ENCODE peak calls at places on chromosomes 16 and 17, in nine cellular contexts. V is spleen, D is adrenal gland, U is A549, K is suprapubic skin, R is IMR-90, S is ovary, W is body of pancreas, Y is heart left ventricle. M is an unnamed sample.

GRCh38 chr17:43767053-43767712 is 8.6 kb upstream of the SOST start:
- DNase-seq in V (no peak), D (no peak), U (no peak), K (peak), R (no peak), S (no peak), W (no peak), Y (no peak), M (no peak)

GRCh38 chr17:9107527-9107926 is 86.2 kb downstream of the NTN1 start:
- DNase-seq in V (no peak), D (no peak), U (no peak), K (no peak), R (no peak), S (no peak), W (no peak), Y (no peak), M (no peak)

GRCh38 chr17:17768415-17769088 is 68.2 kb downstream of the SREBF1 start:
- DNase-seq in V (no peak), D (no peak), U (no peak), K (no peak), R (no peak), S (no peak), W (no peak), Y (no peak), M (no peak)

GRCh38 chr16:1674751-1675664 is 3.1 kb upstream of the JPT2 start:
- DNase-seq in V (peak), D (no peak), U (no peak), K (no peak), R (peak), S (no peak), W (no peak), Y (no peak), M (no peak)

GRCh38 chr17:73349138-73349537 is 37.3 kb upstream of the CDC42EP4 start:
- DNase-seq in V (no peak), D (no peak), U (no peak), K (peak), R (no peak), S (no peak), W (no peak), Y (no peak), M (no peak)

GRCh38 chr16:11236441-11236840 is 19.6 kb downstream of the SOCS1 start:
- DNase-seq in V (no peak), D (no peak), U (no peak), K (no peak), R (no peak), S (no peak), W (no peak), Y (no peak), M (no peak)

GRCh38 chr16:17377360-17378324 is 93.1 kb downstream of the XYLT1 start:
- DNase-seq in V (no peak), D (no peak), U (no peak), K (no peak), R (no peak), S (no peak), W (no peak), Y (no peak), M (peak)

GRCh38 chr17:5943232-5943631 is 126.9 kb upstream of the WSCD1 start:
- DNase-seq in V (no peak), D (no peak), U (no peak), K (no peak), R (no peak), S (no peak), W (no peak), Y (no peak), M (no peak)

GRCh38 chr17:57445772-57446472 is 189.6 kb downstream of the MSI2 start:
- DNase-seq in V (no peak), D (no peak), U (no peak), K (no peak), R (no peak), S (no peak), W (no peak), Y (no peak), M (no peak)

GRCh38 chr16:66619534-66620418 is 15.3 kb downstream of the CMTM3 start:
- DNase-seq in V (peak), D (no peak), U (no peak), K (no peak), R (peak), S (no peak), W (no peak), Y (no peak), M (no peak)

GRCh38 chr16:67562526-67562917 is at the start of gene CTCF:
- DNase-seq in V (peak), D (peak), U (peak), K (no peak), R (peak), S (peak), W (peak), Y (peak), M (peak)

GRCh38 chr16:11916524-11917285 is 949 bp upstream of the GSPT1 start:
- DNase-seq in V (no peak), D (peak), U (peak), K (no peak), R (peak), S (no peak), W (peak), Y (no peak), M (no peak)

GRCh38 chr17:50087246-50087911 is 7.8 kb upstream of the PDK2 start:
- DNase-seq in V (peak), D (peak), U (peak), K (peak), R (peak), S (peak), W (peak), Y (peak), M (peak)

DNA sequence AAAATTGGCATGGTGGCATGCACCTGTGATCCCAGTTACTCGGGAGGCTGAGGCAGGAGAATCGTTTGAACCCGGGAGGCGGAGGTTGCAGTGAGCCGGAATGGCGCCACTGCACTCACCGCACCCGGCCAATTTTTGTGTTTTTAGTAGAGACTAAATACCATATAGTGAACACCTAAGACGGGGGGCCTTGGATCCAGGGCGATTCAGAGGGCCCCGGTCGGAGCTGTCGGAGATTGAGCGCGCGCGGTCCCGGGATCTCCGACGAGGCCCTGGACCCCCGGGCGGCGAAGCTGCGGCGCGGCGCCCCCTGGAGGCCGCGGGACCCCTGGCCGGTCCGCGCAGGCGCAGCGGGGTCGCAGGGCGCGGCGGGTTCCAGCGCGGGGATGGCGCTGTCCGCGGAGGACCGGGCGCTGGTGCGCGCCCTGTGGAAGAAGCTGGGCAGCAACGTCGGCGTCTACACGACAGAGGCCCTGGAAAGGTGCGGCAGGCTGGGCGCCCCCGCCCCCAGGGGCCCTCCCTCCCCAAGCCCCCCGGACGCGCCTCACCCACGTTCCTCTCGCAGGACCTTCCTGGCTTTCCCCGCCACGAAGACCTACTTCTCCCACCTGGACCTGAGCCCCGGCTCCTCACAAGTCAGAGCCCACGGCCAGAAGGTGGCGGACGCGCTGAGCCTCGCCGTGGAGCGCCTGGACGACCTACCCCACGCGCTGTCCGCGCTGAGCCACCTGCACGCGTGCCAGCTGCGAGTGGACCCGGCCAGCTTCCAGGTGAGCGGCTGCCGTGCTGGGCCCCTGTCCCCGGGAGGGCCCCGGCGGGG is at the start of gene HBQ1:
- DNase-seq in V (no peak), D (peak), U (peak), K (no peak), R (no peak), S (peak), W (no peak), Y (no peak), M (no peak)
- TF ChIP-seq CTCF in V (peak), D (no peak), U (peak), K (peak), R (peak), S (no peak), W (no peak), Y (peak), M (peak)

DNA sequence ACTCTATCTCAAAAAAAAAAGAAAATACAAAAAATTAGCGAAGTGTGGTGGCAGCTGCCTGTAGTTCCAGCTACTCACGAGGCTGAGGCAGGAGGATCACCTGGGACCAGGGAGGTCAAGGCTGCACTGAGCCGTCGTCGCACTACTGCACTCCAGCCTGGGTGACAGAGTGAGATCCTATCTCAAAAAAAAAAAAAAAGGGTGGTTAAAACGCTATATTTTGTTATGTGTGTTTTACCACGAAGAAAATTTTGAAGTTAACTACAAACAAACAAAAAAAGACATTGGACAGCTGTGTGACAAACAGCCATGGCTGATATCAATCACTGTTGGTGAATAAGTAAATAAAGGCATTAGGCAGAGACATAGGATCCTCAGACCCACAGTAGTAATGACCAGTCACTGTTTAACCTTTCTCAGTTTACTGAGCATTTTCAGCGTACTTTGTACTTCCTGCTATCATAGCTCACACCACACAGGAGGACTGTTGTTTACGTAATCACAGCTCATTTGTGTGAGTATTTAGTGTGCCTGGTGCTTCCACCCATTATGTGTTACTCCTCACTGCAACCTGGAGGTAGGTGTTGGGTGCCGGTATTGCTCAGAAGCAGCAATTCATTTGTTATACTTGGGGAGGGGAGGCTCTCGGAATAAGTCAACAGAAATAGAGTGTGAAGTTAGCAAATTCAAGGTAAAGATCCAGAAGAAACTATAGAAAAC is 55.4 kb downstream of the COPRS start:
- DNase-seq in V (no peak), D (no peak), U (peak), K (no peak), R (peak), S (no peak), W (no peak), Y (no peak), M (no peak)
- TF ChIP-seq POLR2A in V (no peak), D (no peak), U (no peak), K (no peak), R (no peak), S (no peak), W (no peak), Y (no peak), M (no peak)

GRCh38 chr16:15973997-15974396 is 24.6 kb downstream of the ABCC1 start:
- DNase-seq in V (no peak), D (no peak), U (no peak), K (no peak), R (no peak), S (no peak), W (no peak), Y (no peak), M (no peak)

GRCh38 chr16:15971435-15971805 is 22.0 kb downstream of the ABCC1 start:
- DNase-seq in V (no peak), D (no peak), U (no peak), K (no peak), R (no peak), S (no peak), W (no peak), Y (no peak), M (no peak)

GRCh38 chr16:15973460-15973859 is 24.0 kb downstream of the ABCC1 start:
- DNase-seq in V (no peak), D (peak), U (no peak), K (no peak), R (peak), S (no peak), W (no peak), Y (no peak), M (no peak)

GRCh38 chr16:15970743-15971434 is 21.5 kb downstream of the ABCC1 start:
- DNase-seq in V (no peak), D (no peak), U (no peak), K (no peak), R (no peak), S (no peak), W (no peak), Y (no peak), M (no peak)

GRCh38 chr16:15972046-15972868 is 22.8 kb downstream of the ABCC1 start:
- DNase-seq in V (no peak), D (no peak), U (peak), K (no peak), R (peak), S (no peak), W (no peak), Y (no peak), M (no peak)
- H3K27ac ChIP-seq in V (no peak), D (no peak), U (no peak), K (no peak), R (peak), S (no peak), W (no peak), Y (no peak), M (no peak)

DNA sequence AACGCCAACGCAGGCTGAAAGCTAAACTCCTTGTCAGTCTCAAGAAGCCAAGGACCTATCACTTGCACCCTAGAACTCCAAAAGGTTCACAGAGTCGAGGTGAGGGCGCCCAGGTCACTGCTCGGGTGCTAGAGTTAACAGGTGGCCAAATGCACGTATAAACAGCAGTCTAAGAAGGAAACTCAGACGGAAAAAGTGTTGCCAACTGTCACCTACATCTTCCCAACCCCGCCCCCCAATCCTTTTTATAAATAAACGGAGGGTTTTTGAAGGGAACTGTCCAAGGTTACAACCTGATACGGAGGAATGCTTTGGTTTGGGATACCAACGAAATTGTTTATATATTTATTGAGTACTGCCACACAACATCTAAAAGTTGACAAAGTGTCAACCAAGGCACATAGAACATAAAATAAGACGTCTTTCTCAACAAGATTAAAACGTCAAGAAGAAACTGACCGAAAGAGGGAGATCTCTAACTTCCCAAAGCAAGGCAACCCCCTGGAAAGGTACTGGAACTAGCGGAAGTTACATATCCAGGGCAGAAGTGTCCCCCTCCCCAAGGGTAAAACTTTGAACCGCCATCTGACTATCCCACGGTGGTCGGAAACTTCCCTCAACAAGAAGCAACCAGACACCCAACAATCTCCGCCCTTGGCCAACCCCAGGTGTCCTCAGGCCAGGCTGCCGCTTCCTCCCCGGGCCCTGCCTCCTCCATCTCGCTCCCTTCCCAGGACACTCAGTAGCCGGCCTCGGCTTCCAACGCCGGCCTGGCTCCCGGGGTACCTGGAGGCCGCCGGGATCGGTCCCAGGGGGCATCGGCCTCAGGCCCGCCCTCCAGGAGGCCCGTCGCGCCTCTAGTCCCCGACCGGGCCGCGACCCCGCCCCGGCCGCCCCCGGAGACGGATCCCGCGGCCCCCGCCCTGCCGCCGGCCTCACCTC is 982 bp downstream of the SPAG9 start:
- DNase-seq in V (peak), D (peak), U (peak), K (peak), R (peak), S (peak), W (peak), Y (peak), M (peak)
- TF ChIP-seq CTCF in V (peak), D (peak), U (peak), K (no peak), R (peak), S (no peak), W (no peak), Y (peak), M (peak)

GRCh38 chr17:3877220-3877619 is 15.6 kb downstream of the CAMKK1 start:
- DNase-seq in V (no peak), D (no peak), U (no peak), K (no peak), R (no peak), S (no peak), W (no peak), Y (no peak), M (no peak)
- TF ChIP-seq POLR2A in V (no peak), D (no peak), U (no peak), K (no peak), R (no peak), S (no peak), W (no peak), Y (no peak), M (no peak)

GRCh38 chr16:2968368-2968737 is 795 bp upstream of the PAQR4 start:
- DNase-seq in V (no peak), D (no peak), U (no peak), K (no peak), R (no peak), S (no peak), W (no peak), Y (no peak), M (no peak)
- H3K27ac ChIP-seq in V (peak), D (no peak), U (no peak), K (peak), R (no peak), S (no peak), W (no peak), Y (no peak), M (no peak)

DNA sequence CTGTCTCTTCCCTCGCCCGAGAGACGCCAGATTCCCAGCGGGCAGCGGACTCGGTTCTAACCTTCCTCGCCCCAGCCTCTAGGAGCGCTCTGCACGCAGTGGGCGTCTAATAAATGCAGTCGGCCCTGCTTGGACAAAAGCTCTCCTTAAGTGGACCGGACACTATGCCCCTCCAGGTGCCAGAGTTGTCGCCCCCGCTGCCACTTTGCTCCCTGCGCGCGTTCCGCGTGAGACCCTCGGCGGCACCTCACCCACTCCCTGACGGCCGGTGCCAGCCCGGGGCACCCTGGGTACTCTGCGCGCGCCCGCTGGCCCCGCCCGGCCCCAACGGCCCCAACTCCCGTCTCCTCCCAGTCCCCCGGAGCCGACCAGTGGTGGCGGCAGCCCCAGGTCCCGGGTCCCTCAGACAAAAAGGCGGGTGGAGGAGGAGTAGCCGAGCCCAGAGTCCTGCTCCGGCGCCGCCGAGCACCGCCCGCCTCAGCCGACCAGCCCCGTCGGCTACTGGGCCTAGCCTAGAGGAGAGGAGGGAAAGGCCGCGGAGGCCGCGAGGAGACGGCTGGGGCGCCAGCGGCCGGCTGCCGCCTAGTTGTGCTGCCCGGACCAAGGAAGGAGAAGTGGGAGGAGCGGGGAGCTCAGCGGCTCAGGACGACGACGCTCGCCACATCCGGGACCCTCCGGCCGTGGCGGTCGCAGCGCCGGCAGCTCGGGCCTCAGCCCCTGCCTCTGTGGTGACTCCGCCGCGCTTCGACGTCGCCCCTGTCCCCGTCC is 123.0 kb downstream of the GOSR1 start:
- DNase-seq in V (peak), D (peak), U (peak), K (peak), R (peak), S (peak), W (peak), Y (peak), M (peak)
- TF ChIP-seq CTCF in V (peak), D (peak), U (peak), K (peak), R (peak), S (no peak), W (peak), Y (peak), M (peak)